ENCODE peak calls at places on chromosomes 2 and 18, in four cellular contexts. Q is stimulated activated CD4-positive, alpha-beta T cell treated with anti-CD3 and anti-CD28 coated beads, Interleukin-1b, Interleukin-23, amount 100 ng/mL, for 24 hours; Z is EH; M is nephron progenitor cell. K is an unnamed sample.

GRCh38 chr18:58567453-58568196 is 61.3 kb downstream of the ALPK2 start:
- DNase-seq in M (no peak), Q (no peak), Z (peak), K (peak)

GRCh38 chr18:59516356-59517155 is 157.5 kb upstream of the LMAN1 start:
- DNase-seq in Z (peak), M (no peak), Q (no peak), K (peak)

GRCh38 chr2:11784747-11785610 is 38.5 kb downstream of the LPIN1 start:
- DNase-seq in Z (peak), Q (peak), M (peak), K (peak)

GRCh38 chr2:173997269-173997668 is 32.1 kb upstream of the SP3 start:
- DNase-seq in M (no peak), Z (peak), Q (no peak), K (no peak)

GRCh38 chr2:28828382-28828781 is 17.7 kb downstream of the SPDYA start:
- DNase-seq in Q (no peak), Z (peak), M (no peak), K (no peak)

GRCh38 chr2:72576861-72577260 is 249.0 kb downstream of the EXOC6B start:
- DNase-seq in Q (no peak), Z (peak), M (no peak), K (no peak)

GRCh38 chr2:148988337-148988736 is 50.2 kb upstream of the LYPD6B start:
- DNase-seq in M (no peak), Z (no peak), Q (no peak), K (no peak)

GRCh38 chr2:10141736-10142639 is 19.4 kb downstream of the RRM2 start:
- DNase-seq in Z (no peak), Q (no peak), M (peak), K (no peak)

GRCh38 chr18:57542801-57543427 is 43.6 kb downstream of the FECH start:
- DNase-seq in M (peak), Q (no peak), Z (peak), K (peak)

GRCh38 chr18:35695803-35696202 is 114.3 kb downstream of the GALNT1 start:
- DNase-seq in Q (no peak), M (no peak), Z (no peak), K (no peak)

GRCh38 chr2:128375454-128375853 is 56.8 kb upstream of the HS6ST1 start:
- DNase-seq in Z (no peak), Q (no peak), M (no peak), K (peak)

GRCh38 chr2:212733273-212733672 is 194.7 kb upstream of the ERBB4 start:
- DNase-seq in M (no peak), Z (no peak), Q (no peak), K (no peak)

GRCh38 chr18:42814184-42814583 is 301.3 kb downstream of the RIT2 start:
- DNase-seq in Z (no peak), M (no peak), Q (no peak), K (no peak)

GRCh38 chr2:225415809-225416208 is 16.3 kb downstream of the NYAP2 start:
- DNase-seq in Z (no peak), Q (no peak), M (no peak), K (no peak)

GRCh38 chr2:66521459-66521858 is 86.5 kb downstream of the MEIS1 start:
- DNase-seq in Q (no peak), M (no peak), Z (no peak), K (no peak)

GRCh38 chr18:55579471-55579870 is 8.5 kb downstream of the TCF4 start:
- DNase-seq in Z (peak), M (no peak), Q (no peak), K (no peak)

GRCh38 chr2:232568161-232568560 is 17.7 kb downstream of the EIF4E2 start:
- DNase-seq in M (no peak), Z (peak), Q (no peak), K (peak)

GRCh38 chr2:61714210-61714609 is 139.7 kb downstream of the FAM161A start:
- DNase-seq in M (no peak), Z (no peak), Q (no peak), K (no peak)

GRCh38 chr2:159982842-159983785 is 79.3 kb downstream of the PLA2R1 start:
- DNase-seq in M (no peak), Q (no peak), Z (peak), K (peak)

GRCh38 chr2:206160124-206160806 is 570 bp downstream of the EEF1B2 start:
- DNase-seq in Z (no peak), M (no peak), Q (no peak), K (peak)

GRCh38 chr2:88600038-88600465 is 27.2 kb downstream of the EIF2AK3 start:
- DNase-seq in Z (peak), M (no peak), Q (peak), K (peak)

GRCh38 chr2:96500385-96501066 is 4.6 kb downstream of the NEURL3 start:
- DNase-seq in Q (no peak), M (no peak), Z (no peak), K (no peak)

GRCh38 chr18:48892146-48892855 is 58.5 kb downstream of the SMAD7 start:
- DNase-seq in Q (no peak), M (no peak), Z (no peak), K (peak)

GRCh38 chr18:42310956-42311355 is 355.9 kb downstream of the PIK3C3 start:
- DNase-seq in Q (no peak), Z (no peak), M (no peak), K (no peak)

GRCh38 chr18:57077786-57078552 is 68.9 kb upstream of the BOD1L2 start:
- DNase-seq in Z (no peak), M (no peak), Q (no peak), K (no peak)

GRCh38 chr2:209805351-209805750 is 33.7 kb downstream of the UNC80 start:
- DNase-seq in Z (no peak), M (no peak), Q (no peak), K (no peak)

GRCh38 chr2:106085441-106085911 is 108.6 kb downstream of the UXS1 start:
- DNase-seq in M (no peak), Z (peak), Q (no peak), K (no peak)

GRCh38 chr18:32252461-32252860 is 62.6 kb downstream of the MEP1B start:
- DNase-seq in Z (no peak), M (no peak), Q (no peak), K (no peak)

GRCh38 chr2:181430406-181431199 is 26.6 kb upstream of the ITGA4 start:
- DNase-seq in Q (no peak), Z (peak), M (no peak), K (no peak)

GRCh38 chr2:150110548-150110947 is 376.9 kb downstream of the RND3 start:
- DNase-seq in Z (peak), Q (no peak), M (no peak), K (no peak)

GRCh38 chr18:48222118-48222517 is 187.1 kb downstream of the ZBTB7C start:
- DNase-seq in M (no peak), Q (no peak), Z (peak), K (no peak)

GRCh38 chr2:86631846-86632485 is 8.3 kb upstream of the RNF103 start:
- DNase-seq in M (no peak), Z (peak), Q (no peak), K (no peak)

GRCh38 chr18:58135806-58136331 is 91.8 kb downstream of the NEDD4L start:
- DNase-seq in Q (peak), Z (peak), M (peak), K (peak)

GRCh38 chr2:3189961-3190360 is 187.7 kb downstream of the EIPR1 start:
- DNase-seq in Z (no peak), Q (no peak), M (no peak), K (peak)